ENCODE peak calls at places on chromosome 17, in five cellular contexts. One of them, this sample, is unnamed.
A peak's percentile ranks its signal among the peaks of the same experiment; 100 is the strongest.

GRCh38 chr17:40550608-40551007 is 14.7 kb downstream of the CCR7 start:
- DNase-seq in HAP-1: no peak
- DNase-seq in thyroid gland: no peak
- DNase-seq in Caki2: no peak
- DNase-seq in ovary: peak; percentile 59
- DNase-seq in this sample: no peak

GRCh38 chr17:15392326-15392739 is 50.9 kb upstream of the TEKT3 start:
- DNase-seq in HAP-1: no peak
- DNase-seq in ovary: no peak
- DNase-seq in Caki2: no peak
- DNase-seq in thyroid gland: no peak
- DNase-seq in this sample: no peak

GRCh38 chr17:45170976-45171337 is 9.3 kb downstream of the HEXIM2 start:
- DNase-seq in HAP-1: no peak
- DNase-seq in Caki2: peak; percentile 92
- DNase-seq in ovary: no peak
- DNase-seq in thyroid gland: peak; percentile 56
- DNase-seq in this sample: no peak

GRCh38 chr17:76063880-76064546 is 8.3 kb downstream of the SRP68 start:
- DNase-seq in thyroid gland: no peak
- DNase-seq in HAP-1: no peak
- DNase-seq in ovary: no peak
- DNase-seq in Caki2: no peak
- DNase-seq in this sample: no peak

GRCh38 chr17:17103160-17103559 is 60.9 kb downstream of the MPRIP start:
- DNase-seq in HAP-1: no peak
- DNase-seq in Caki2: no peak
- DNase-seq in thyroid gland: no peak
- DNase-seq in ovary: no peak
- DNase-seq in this sample: no peak

GRCh38 chr17:42563950-42564349 is 2.0 kb downstream of the COASY start:
- DNase-seq in ovary: no peak
- DNase-seq in HAP-1: no peak
- DNase-seq in Caki2: no peak
- DNase-seq in thyroid gland: no peak
- DNase-seq in this sample: no peak

GRCh38 chr17:33028061-33028460 is 36.4 kb downstream of the SPACA3 start:
- DNase-seq in Caki2: no peak
- DNase-seq in HAP-1: no peak
- DNase-seq in ovary: no peak
- DNase-seq in thyroid gland: no peak
- DNase-seq in this sample: no peak

GRCh38 chr17:67759355-67760171 is 41.8 kb downstream of the NOL11 start:
- DNase-seq in ovary: peak; percentile 36
- DNase-seq in HAP-1: no peak
- DNase-seq in thyroid gland: peak; percentile 19
- DNase-seq in Caki2: no peak
- DNase-seq in this sample: no peak

GRCh38 chr17:11290814-11291213 is 49.8 kb downstream of the SHISA6 start:
- DNase-seq in Caki2: no peak
- DNase-seq in HAP-1: no peak
- DNase-seq in ovary: no peak
- DNase-seq in thyroid gland: no peak
- DNase-seq in this sample: no peak

GRCh38 chr17:54256530-54256929 is 433.8 kb downstream of the KIF2B start:
- DNase-seq in HAP-1: no peak
- DNase-seq in Caki2: no peak
- DNase-seq in ovary: no peak
- DNase-seq in thyroid gland: no peak
- DNase-seq in this sample: no peak

GRCh38 chr17:61235821-61236197 is 163.8 kb upstream of the TBX2 start:
- DNase-seq in HAP-1: peak; percentile 74
- DNase-seq in Caki2: no peak
- DNase-seq in ovary: no peak
- DNase-seq in thyroid gland: peak; percentile 64
- DNase-seq in this sample: no peak

GRCh38 chr17:12634789-12635414 is 30.8 kb upstream of the MYOCD start:
- DNase-seq in Caki2: no peak
- DNase-seq in ovary: no peak
- DNase-seq in thyroid gland: no peak
- DNase-seq in HAP-1: no peak
- DNase-seq in this sample: no peak

GRCh38 chr17:74776044-74776962 is at the start of gene NAT9:
- DNase-seq in HAP-1: peak; percentile 87
- DNase-seq in ovary: peak; percentile 98
- DNase-seq in thyroid gland: peak; percentile 96
- DNase-seq in Caki2: peak; percentile 93
- DNase-seq in this sample: no peak

GRCh38 chr17:74430706-74431567 is 951 bp upstream of the GPRC5C start:
- DNase-seq in HAP-1: peak; percentile 63
- DNase-seq in Caki2: peak; percentile 96
- DNase-seq in ovary: peak; percentile 98
- DNase-seq in thyroid gland: peak; percentile 100
- DNase-seq in this sample: peak; percentile 91

GRCh38 chr17:3762922-3763776 is 37.8 kb downstream of the ITGAE start:
- DNase-seq in Caki2: no peak
- DNase-seq in ovary: no peak
- DNase-seq in HAP-1: no peak
- DNase-seq in thyroid gland: no peak
- DNase-seq in this sample: no peak

GRCh38 chr17:49861150-49861884 is 13.4 kb upstream of the TAC4 start:
- DNase-seq in Caki2: peak; percentile 49
- DNase-seq in HAP-1: peak; percentile 22
- DNase-seq in thyroid gland: peak; percentile 60
- DNase-seq in ovary: peak; percentile 45
- DNase-seq in this sample: no peak

GRCh38 chr17:68399638-68400403 is 57.5 kb downstream of the WIPI1 start:
- DNase-seq in HAP-1: no peak
- DNase-seq in ovary: no peak
- DNase-seq in Caki2: no peak
- DNase-seq in thyroid gland: no peak
- DNase-seq in this sample: no peak

GRCh38 chr17:28705074-28705659 is 6.5 kb downstream of the PROCA1 start:
- DNase-seq in Caki2: no peak
- DNase-seq in thyroid gland: no peak
- DNase-seq in HAP-1: no peak
- DNase-seq in ovary: no peak
- DNase-seq in this sample: no peak

GRCh38 chr17:33732116-33732515 is 439.0 kb upstream of the ASIC2 start:
- DNase-seq in Caki2: peak; percentile 23
- DNase-seq in HAP-1: no peak
- DNase-seq in thyroid gland: no peak
- DNase-seq in ovary: no peak
- DNase-seq in this sample: no peak

GRCh38 chr17:80575057-80575875 is 30.6 kb downstream of the RPTOR start:
- DNase-seq in Caki2: peak; percentile 42
- DNase-seq in thyroid gland: peak; percentile 82
- DNase-seq in ovary: peak; percentile 14
- DNase-seq in HAP-1: peak; percentile 80
- DNase-seq in this sample: no peak

GRCh38 chr17:41483991-41484826 is 3.3 kb upstream of the KRT35 start:
- DNase-seq in Caki2: no peak
- DNase-seq in HAP-1: no peak
- DNase-seq in ovary: no peak
- DNase-seq in thyroid gland: peak; percentile 91
- DNase-seq in this sample: no peak

GRCh38 chr17:35655303-35655702 is 68.2 kb downstream of the AP2B1 start:
- DNase-seq in HAP-1: no peak
- DNase-seq in ovary: no peak
- DNase-seq in Caki2: no peak
- DNase-seq in thyroid gland: no peak
- DNase-seq in this sample: no peak

GRCh38 chr17:59221159-59221847 is 992 bp downstream of the GDPD1 start:
- DNase-seq in thyroid gland: no peak
- DNase-seq in ovary: no peak
- DNase-seq in HAP-1: no peak
- DNase-seq in Caki2: peak; percentile 5
- DNase-seq in this sample: no peak

GRCh38 chr17:28635506-28635905 is 9.5 kb downstream of the BLTP2 start:
- DNase-seq in Caki2: no peak
- DNase-seq in ovary: no peak
- DNase-seq in thyroid gland: no peak
- DNase-seq in HAP-1: no peak
- DNase-seq in this sample: no peak

GRCh38 chr17:58586009-58586408 is 71.6 kb upstream of the MTMR4 start:
- DNase-seq in HAP-1: no peak
- DNase-seq in ovary: no peak
- DNase-seq in Caki2: no peak
- DNase-seq in thyroid gland: no peak
- DNase-seq in this sample: no peak

GRCh38 chr17:16442594-16443389 is 27.4 kb downstream of the TRPV2 start:
- DNase-seq in ovary: no peak
- DNase-seq in HAP-1: no peak
- DNase-seq in thyroid gland: no peak
- DNase-seq in Caki2: no peak
- DNase-seq in this sample: no peak

GRCh38 chr17:39665642-39666221 is 583 bp downstream of the TCAP start:
- DNase-seq in thyroid gland: no peak
- DNase-seq in ovary: no peak
- DNase-seq in Caki2: no peak
- DNase-seq in HAP-1: no peak
- DNase-seq in this sample: no peak

GRCh38 chr17:45288825-45289224 is 26.9 kb upstream of the SPATA32 start:
- DNase-seq in HAP-1: no peak
- DNase-seq in thyroid gland: peak; percentile 92
- DNase-seq in Caki2: no peak
- DNase-seq in ovary: no peak
- DNase-seq in this sample: no peak

GRCh38 chr17:57422574-57423164 is 166.3 kb downstream of the MSI2 start:
- DNase-seq in Caki2: peak; percentile 84
- DNase-seq in thyroid gland: no peak
- DNase-seq in ovary: no peak
- DNase-seq in HAP-1: no peak
- DNase-seq in this sample: no peak